ENCODE peak calls at places on chromosomes 2 and 18, in five cellular contexts. One of them, this sample, is unnamed. For H3K27me3, the result is how much of the 10 kb centered on the place peaks cover.

GRCh38 chr2:173884403-173884802 is 80.8 kb downstream of the SP3 start:
- DNase-seq in SJSA1: peak
- DNase-seq in neural progenitor cell: peak
- DNase-seq in heart left ventricle: peak
- DNase-seq in upper lobe of right lung: peak
- DNase-seq in this sample: peak

GRCh38 chr2:159285929-159286708 is at the start of gene WDSUB1:
- DNase-seq in SJSA1: peak
- DNase-seq in neural progenitor cell: peak
- DNase-seq in heart left ventricle: peak
- DNase-seq in upper lobe of right lung: peak
- DNase-seq in this sample: peak

GRCh38 chr2:53594586-53594918 is 173.1 kb upstream of the CHAC2 start:
- DNase-seq in SJSA1: no peak
- DNase-seq in neural progenitor cell: no peak
- DNase-seq in heart left ventricle: no peak
- DNase-seq in upper lobe of right lung: no peak
- DNase-seq in this sample: no peak

GRCh38 chr2:220162320-220162719 is 534.9 kb downstream of the SLC4A3 start:
- DNase-seq in SJSA1: no peak
- DNase-seq in neural progenitor cell: no peak
- DNase-seq in heart left ventricle: no peak
- DNase-seq in upper lobe of right lung: no peak
- DNase-seq in this sample: no peak

GRCh38 chr2:100125641-100126040 is 16.7 kb downstream of the AFF3 start:
- DNase-seq in SJSA1: no peak
- DNase-seq in neural progenitor cell: no peak
- DNase-seq in heart left ventricle: no peak
- DNase-seq in upper lobe of right lung: no peak
- DNase-seq in this sample: no peak

GRCh38 chr18:58962331-58962730 is 97.7 kb downstream of the ZNF532 start:
- DNase-seq in SJSA1: no peak
- DNase-seq in neural progenitor cell: no peak
- DNase-seq in heart left ventricle: no peak
- DNase-seq in upper lobe of right lung: no peak
- DNase-seq in this sample: no peak

GRCh38 chr2:215328066-215328465 is 16.2 kb downstream of the ATIC start:
- DNase-seq in SJSA1: no peak
- DNase-seq in neural progenitor cell: no peak
- DNase-seq in heart left ventricle: no peak
- DNase-seq in upper lobe of right lung: no peak
- DNase-seq in this sample: no peak

GRCh38 chr2:129237966-129238725 is 741.3 kb upstream of the RAB6C start:
- DNase-seq in SJSA1: no peak
- DNase-seq in neural progenitor cell: no peak
- DNase-seq in heart left ventricle: no peak
- DNase-seq in upper lobe of right lung: no peak
- DNase-seq in this sample: no peak

GRCh38 chr18:23231340-23232021 is 96.2 kb downstream of the CABLES1 start:
- DNase-seq in SJSA1: peak
- DNase-seq in neural progenitor cell: no peak
- DNase-seq in heart left ventricle: peak
- DNase-seq in upper lobe of right lung: no peak
- DNase-seq in this sample: peak

GRCh38 chr2:217614498-217614897 is 388.3 kb downstream of the TNS1 start:
- DNase-seq in SJSA1: no peak
- DNase-seq in neural progenitor cell: no peak
- DNase-seq in heart left ventricle: no peak
- DNase-seq in upper lobe of right lung: no peak
- DNase-seq in this sample: no peak

GRCh38 chr2:232927793-232928563 is 57.9 kb downstream of the SNORC start:
- DNase-seq in SJSA1: no peak
- DNase-seq in neural progenitor cell: peak
- DNase-seq in heart left ventricle: no peak
- DNase-seq in upper lobe of right lung: no peak
- DNase-seq in this sample: no peak
- H3K4me3 ChIP-seq in SJSA1: peak
- H3K4me3 ChIP-seq in neural progenitor cell: peak
- H3K4me3 ChIP-seq in heart left ventricle: peak
- H3K4me3 ChIP-seq in upper lobe of right lung: no peak
- H3K4me3 ChIP-seq in this sample: peak

GRCh38 chr2:239504643-239505235 is 103.9 kb upstream of the HDAC4 start:
- DNase-seq in SJSA1: no peak
- DNase-seq in neural progenitor cell: no peak
- DNase-seq in heart left ventricle: no peak
- DNase-seq in upper lobe of right lung: no peak
- DNase-seq in this sample: no peak

GRCh38 chr2:239506961-239507360 is 106.1 kb upstream of the HDAC4 start:
- DNase-seq in SJSA1: no peak
- DNase-seq in neural progenitor cell: no peak
- DNase-seq in heart left ventricle: no peak
- DNase-seq in upper lobe of right lung: no peak
- DNase-seq in this sample: no peak

GRCh38 chr2:239509388-239510143 is 108.7 kb upstream of the HDAC4 start:
- DNase-seq in SJSA1: no peak
- DNase-seq in neural progenitor cell: no peak
- DNase-seq in heart left ventricle: no peak
- DNase-seq in upper lobe of right lung: no peak
- DNase-seq in this sample: no peak

GRCh38 chr2:239507576-239508258 is 106.9 kb upstream of the HDAC4 start:
- DNase-seq in SJSA1: no peak
- DNase-seq in neural progenitor cell: no peak
- DNase-seq in heart left ventricle: no peak
- DNase-seq in upper lobe of right lung: no peak
- DNase-seq in this sample: no peak

GRCh38 chr2:239506101-239506808 is 105.4 kb upstream of the HDAC4 start:
- DNase-seq in SJSA1: no peak
- DNase-seq in neural progenitor cell: no peak
- DNase-seq in heart left ventricle: no peak
- DNase-seq in upper lobe of right lung: no peak
- DNase-seq in this sample: no peak
- H3K27me3 ChIP-seq in SJSA1: under half
- H3K27me3 ChIP-seq in neural progenitor cell: under half
- H3K27me3 ChIP-seq in heart left ventricle: under half
- H3K27me3 ChIP-seq in upper lobe of right lung: under half
- H3K27me3 ChIP-seq in this sample: under half

DNA sequence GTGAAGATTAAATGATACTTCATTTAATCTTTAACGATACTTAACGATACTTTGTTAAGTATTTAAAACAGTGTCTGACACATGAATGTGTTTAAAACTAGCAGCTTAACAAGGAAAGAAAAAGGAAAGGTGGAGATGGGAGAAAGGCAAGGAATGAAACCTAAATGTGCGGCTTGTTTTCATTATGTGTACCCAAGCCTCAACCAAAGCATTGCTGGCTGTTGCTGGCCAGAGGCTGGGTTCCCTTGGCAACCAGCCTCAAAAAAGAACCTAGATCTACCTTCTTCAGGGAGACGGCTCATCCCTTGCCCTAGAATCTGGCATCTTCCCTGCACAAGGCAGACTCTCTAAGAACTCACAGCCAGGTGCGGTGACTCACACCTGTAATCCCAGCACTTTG is 13.8 kb upstream of the PCBP1 start:
- DNase-seq in SJSA1: no peak
- DNase-seq in neural progenitor cell: no peak
- DNase-seq in heart left ventricle: no peak
- DNase-seq in upper lobe of right lung: no peak
- DNase-seq in this sample: no peak
- H3K27ac ChIP-seq in SJSA1: no peak
- H3K27ac ChIP-seq in neural progenitor cell: no peak
- H3K27ac ChIP-seq in heart left ventricle: no peak
- H3K27ac ChIP-seq in upper lobe of right lung: no peak
- H3K27ac ChIP-seq in this sample: no peak

DNA sequence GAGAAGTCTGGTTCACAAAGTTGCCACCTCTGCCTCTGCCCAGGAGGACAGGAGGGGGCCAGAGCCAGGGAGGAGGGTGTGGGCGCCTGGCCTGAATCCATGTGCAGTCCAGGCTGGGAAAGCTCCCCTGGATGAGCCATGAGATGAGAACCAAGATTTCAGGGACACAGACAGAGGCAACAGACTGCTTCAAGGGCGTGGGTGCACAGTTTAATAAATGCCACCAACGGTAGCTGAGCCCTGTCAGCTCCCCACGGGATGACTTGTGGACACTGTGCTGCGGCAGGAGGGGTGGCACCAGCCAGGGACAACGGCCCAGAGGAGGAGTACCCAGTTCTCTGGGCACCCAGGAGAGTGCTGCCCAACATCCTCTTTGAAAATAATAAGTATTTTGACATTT is 15.2 kb downstream of the CAPG start:
- DNase-seq in SJSA1: no peak
- DNase-seq in neural progenitor cell: no peak
- DNase-seq in heart left ventricle: no peak
- DNase-seq in upper lobe of right lung: peak
- DNase-seq in this sample: no peak
- H3K4me3 ChIP-seq in SJSA1: no peak
- H3K4me3 ChIP-seq in neural progenitor cell: no peak
- H3K4me3 ChIP-seq in heart left ventricle: no peak
- H3K4me3 ChIP-seq in upper lobe of right lung: no peak
- H3K4me3 ChIP-seq in this sample: no peak

This sample was measured in right cardiac atrium.